ENCODE peak calls at places on chromosomes 4 and X, in eight cellular contexts. V is NCI-H2029 treated with DMSO at 0.1 percent for 48 hours, B is AG09309, E is M059J, U is epithelial cell of esophagus, T is adipocyte, L is GM10248, Z is NCI-H2081. P is an unnamed sample.

GRCh38 chr4:87989765-87990164 is 14.3 kb downstream of the SPP1 start:
- DNase-seq in V (no peak), B (no peak), E (no peak), U (no peak), T (no peak), L (no peak), Z (no peak), P (no peak)

GRCh38 chr4:83605216-83605615 is 69.3 kb downstream of the GPAT3 start:
- DNase-seq in V (no peak), B (no peak), E (no peak), U (no peak), T (no peak), L (no peak), Z (no peak), P (no peak)

GRCh38 chr4:38092701-38093100 is 132.5 kb downstream of the PTTG2 start:
- DNase-seq in V (no peak), B (no peak), E (peak; percentile 70), U (peak; percentile 57), T (no peak), L (no peak), Z (no peak), P (no peak)

GRCh38 chr4:94325835-94326234 is 16.8 kb downstream of the HPGDS start:
- DNase-seq in V (no peak), B (no peak), E (no peak), U (no peak), T (no peak), L (no peak), Z (no peak), P (no peak)

GRCh38 chrX:136708348-136708747 is 60.4 kb downstream of the CD40LG start:
- DNase-seq in V (no peak), B (no peak), E (peak; percentile 27), U (peak; percentile 19), T (no peak), L (peak; percentile 11), Z (no peak), P (no peak)

GRCh38 chr4:7970031-7970946 is 30.6 kb upstream of the AFAP1 start:
- DNase-seq in V (no peak), B (no peak), E (peak; percentile 88), U (peak; percentile 49), T (no peak), L (peak; percentile 62), Z (no peak), P (peak; percentile 61)

GRCh38 chr4:95572304-95572991 is 23.7 kb upstream of the UNC5C start:
- DNase-seq in V (peak; percentile 51), B (no peak), E (peak; percentile 42), U (peak; percentile 85), T (no peak), L (no peak), Z (no peak), P (no peak)

GRCh38 chr4:176921256-176921655 is 128.5 kb upstream of the VEGFC start:
- DNase-seq in V (no peak), B (no peak), E (no peak), U (no peak), T (no peak), L (no peak), Z (no peak), P (no peak)

GRCh38 chr4:143441678-143442077 is 71.8 kb upstream of the SMARCA5 start:
- DNase-seq in V (no peak), B (no peak), E (no peak), U (no peak), T (no peak), L (no peak), Z (no peak), P (no peak)

GRCh38 chrX:49284212-49284611 is 14.6 kb downstream of the PPP1R3F start:
- DNase-seq in V (no peak), B (no peak), E (no peak), U (no peak), T (no peak), L (no peak), Z (no peak), P (no peak)

GRCh38 chr4:92184566-92184965 is 119.2 kb upstream of the GRID2 start:
- DNase-seq in V (no peak), B (no peak), E (no peak), U (no peak), T (peak; percentile 60), L (no peak), Z (no peak), P (no peak)

GRCh38 chr4:189053621-189054020 is 887.1 kb upstream of the FRG1 start:
- DNase-seq in V (no peak), B (no peak), E (no peak), U (no peak), T (no peak), L (no peak), Z (no peak), P (no peak)

GRCh38 chr4:8652181-8653078 is 59.9 kb downstream of the CPZ start:
- DNase-seq in V (no peak), B (no peak), E (no peak), U (no peak), T (no peak), L (no peak), Z (no peak), P (no peak)

GRCh38 chr4:52637116-52637515 is 22.0 kb downstream of the USP46 start:
- DNase-seq in V (no peak), B (no peak), E (no peak), U (no peak), T (no peak), L (no peak), Z (no peak), P (no peak)

GRCh38 chrX:97691901-97692455 is 808.3 kb downstream of the RPA4 start:
- DNase-seq in V (no peak), B (no peak), E (no peak), U (no peak), T (no peak), L (no peak), Z (no peak), P (no peak)

GRCh38 chrX:14027031-14027430 is 2.7 kb downstream of the GEMIN8 start:
- DNase-seq in V (no peak), B (no peak), E (peak; percentile 23), U (peak; percentile 51), T (no peak), L (no peak), Z (no peak), P (peak; percentile 42)

GRCh38 chr4:75786526-75786925 is 62.1 kb downstream of the USO1 start:
- DNase-seq in V (no peak), B (no peak), E (no peak), U (no peak), T (no peak), L (no peak), Z (no peak), P (no peak)

GRCh38 chr4:42573249-42573648 is 83.7 kb downstream of the ATP8A1 start:
- DNase-seq in V (no peak), B (no peak), E (no peak), U (no peak), T (no peak), L (no peak), Z (no peak), P (no peak)

GRCh38 chr4:153927546-153927945 is 138.7 kb upstream of the SFRP2 start:
- DNase-seq in V (no peak), B (no peak), E (peak; percentile 6), U (no peak), T (no peak), L (no peak), Z (no peak), P (no peak)

GRCh38 chr4:114494257-114494803 is 104.3 kb upstream of the UGT8 start:
- DNase-seq in V (no peak), B (no peak), E (no peak), U (peak; percentile 30), T (no peak), L (no peak), Z (no peak), P (no peak)

GRCh38 chrX:17632942-17633341 is 104.4 kb upstream of the SCML1 start:
- DNase-seq in V (no peak), B (no peak), E (peak; percentile 54), U (peak; percentile 56), T (peak; percentile 30), L (no peak), Z (no peak), P (peak; percentile 24)

GRCh38 chr4:89788243-89789072 is 48.5 kb downstream of the SNCA start:
- DNase-seq in V (peak; percentile 73), B (no peak), E (peak; percentile 74), U (no peak), T (peak; percentile 54), L (no peak), Z (no peak), P (peak; percentile 3)

GRCh38 chr4:99252746-99253145 is 33.7 kb upstream of the ADH6 start:
- DNase-seq in V (no peak), B (no peak), E (no peak), U (peak; percentile 88), T (no peak), L (no peak), Z (no peak), P (no peak)

GRCh38 chrX:36963852-36964251 is 44.3 kb upstream of the FAM47C start:
- DNase-seq in V (no peak), B (no peak), E (no peak), U (no peak), T (peak; percentile 1), L (no peak), Z (no peak), P (no peak)

P was measured in A172.